ENCODE peak calls at places on chromosomes 2 and 18, in four cellular contexts. Y, Z, Q and E are unnamed samples.

GRCh38 chr2:199662245-199662644 is 188.7 kb downstream of the FTCDNL1 start:
- DNase-seq in Y (no peak), Z (no peak), Q (no peak), E (no peak)

GRCh38 chr2:28423856-28424605 is 31.4 kb downstream of the FOSL2 start:
- DNase-seq in Y (peak), Z (no peak), Q (no peak), E (no peak)

GRCh38 chr18:69770206-69770605 is 177.5 kb downstream of the CD226 start:
- DNase-seq in Y (no peak), Z (no peak), Q (peak), E (no peak)

GRCh38 chr2:180159921-180160320 is 152.8 kb upstream of the CWC22 start:
- DNase-seq in Y (no peak), Z (no peak), Q (no peak), E (no peak)

GRCh38 chr18:76376668-76377358 is 118.2 kb downstream of the ZNF516 start:
- DNase-seq in Y (no peak), Z (no peak), Q (no peak), E (no peak)

GRCh38 chr18:13393338-13393737 is 174.8 kb downstream of the LDLRAD4 start:
- DNase-seq in Y (no peak), Z (no peak), Q (no peak), E (no peak)

GRCh38 chr2:26911911-26912861 is 58.3 kb upstream of the MAPRE3 start:
- DNase-seq in Y (peak), Z (no peak), Q (no peak), E (no peak)

GRCh38 chr2:212360068-212360460 is 178.5 kb downstream of the ERBB4 start:
- DNase-seq in Y (no peak), Z (no peak), Q (peak), E (no peak)

GRCh38 chr2:61220768-61221167 is 58.8 kb downstream of the C2orf74 start:
- DNase-seq in Y (no peak), Z (no peak), Q (no peak), E (no peak)

GRCh38 chr2:159124441-159124911 is 156.0 kb downstream of the TANC1 start:
- DNase-seq in Y (no peak), Z (no peak), Q (peak), E (peak)

GRCh38 chr2:177625744-177626655 is 233.4 kb downstream of the AGPS start:
- DNase-seq in Y (no peak), Z (no peak), Q (no peak), E (no peak)

GRCh38 chr2:173280853-173281252 is 73.8 kb upstream of the CDCA7 start:
- DNase-seq in Y (no peak), Z (no peak), Q (no peak), E (no peak)

GRCh38 chr2:233063976-233064411 is 3.9 kb downstream of the INPP5D start:
- DNase-seq in Y (no peak), Z (no peak), Q (peak), E (no peak)

GRCh38 chr2:37457401-37457901 is 113.0 kb downstream of the QPCT start:
- DNase-seq in Y (no peak), Z (no peak), Q (no peak), E (no peak)

DNA sequence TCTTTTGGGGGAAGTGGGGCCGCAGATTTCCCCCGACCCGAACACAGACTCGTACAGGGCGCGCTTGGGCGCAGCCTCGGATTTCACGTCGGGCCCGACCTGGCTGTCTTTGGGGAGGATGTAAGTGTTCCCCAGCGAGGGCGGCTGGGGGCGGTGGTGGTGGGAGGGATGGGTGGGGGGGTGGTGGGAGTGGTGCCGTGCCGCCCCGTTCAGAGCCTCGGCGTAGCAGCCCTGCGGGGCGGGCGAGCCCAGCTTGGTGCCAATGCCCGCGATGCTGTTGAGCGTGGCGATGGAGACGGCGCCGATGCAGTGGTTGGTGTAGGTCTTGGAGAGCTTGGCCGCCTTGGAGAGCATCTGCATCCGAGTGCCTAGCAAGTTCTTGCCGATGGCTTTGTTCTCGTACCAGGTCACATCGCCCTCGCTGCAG is 1.5 kb downstream of the KCTD1 start:
- DNase-seq in Y (peak), Z (no peak), Q (no peak), E (no peak)
- TF ChIP-seq PBX3 in Y (no peak), Z (no peak), Q (no peak), E (no peak)

GRCh38 chr2:127662937-127663565 is 12.3 kb downstream of the LIMS2 start:
- DNase-seq in Y (peak), Z (no peak), Q (no peak), E (no peak)
- TF ChIP-seq PBX3 in Y (no peak), Z (no peak), Q (no peak), E (no peak)

DNA sequence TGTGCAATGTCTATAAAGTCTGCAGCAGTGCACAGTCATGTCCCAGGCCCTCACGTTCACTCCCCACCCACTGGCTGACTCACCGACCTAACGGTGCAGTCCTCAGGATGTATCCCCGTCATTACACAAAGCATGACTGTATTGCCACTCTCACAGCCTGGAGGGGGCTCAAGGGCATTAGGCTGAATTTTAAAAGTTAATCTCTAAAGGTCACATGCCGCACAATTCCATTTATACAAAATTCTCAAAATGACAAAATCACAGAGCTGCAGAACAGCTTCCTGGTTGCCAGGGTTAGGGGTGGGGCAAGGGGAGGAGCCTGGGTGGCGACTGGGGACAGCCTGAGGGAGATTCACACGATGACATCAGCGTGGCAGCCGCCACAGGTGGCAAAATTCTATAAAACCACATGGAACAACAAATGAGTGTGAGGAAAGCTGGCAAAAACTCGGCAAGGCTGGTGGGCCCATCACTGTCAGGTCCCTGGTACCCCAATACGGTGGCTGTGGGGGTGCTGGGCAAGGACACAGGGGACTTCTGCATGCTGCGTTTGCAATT is 97.6 kb downstream of the NDUFA10 start:
- DNase-seq in Y (no peak), Z (no peak), Q (peak), E (peak)
- TF ChIP-seq PBX3 in Y (no peak), Z (no peak), Q (no peak), E (no peak)

DNA sequence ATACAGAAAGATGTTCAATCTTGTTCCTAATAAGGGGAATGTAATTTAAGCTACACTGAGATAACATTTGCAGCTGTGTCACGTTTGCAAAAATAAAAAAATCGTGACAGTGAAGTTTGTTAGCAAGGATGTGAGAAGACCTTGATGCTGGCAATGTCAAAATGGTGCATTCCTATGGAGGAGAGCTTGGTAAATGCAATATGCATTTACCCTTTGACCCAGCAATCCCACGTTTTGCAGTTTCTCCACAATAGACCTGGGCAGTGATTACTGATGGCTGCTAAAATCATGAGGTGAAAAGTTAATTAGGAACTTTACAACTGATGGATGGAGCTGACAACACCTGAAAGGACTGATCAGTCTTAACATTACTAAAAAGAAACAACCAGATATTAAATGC is 43.1 kb downstream of the ZC3H6 start:
- DNase-seq in Y (no peak), Z (no peak), Q (peak), E (no peak)
- TF ChIP-seq PBX3 in Y (no peak), Z (no peak), Q (no peak), E (no peak)

GRCh38 chr18:56199580-56200320 is 438.6 kb downstream of the TXNL1 start:
- DNase-seq in Y (no peak), Z (no peak), Q (no peak), E (no peak)
- TF ChIP-seq PBX3 in Y (no peak), Z (no peak), Q (no peak), E (no peak)

DNA sequence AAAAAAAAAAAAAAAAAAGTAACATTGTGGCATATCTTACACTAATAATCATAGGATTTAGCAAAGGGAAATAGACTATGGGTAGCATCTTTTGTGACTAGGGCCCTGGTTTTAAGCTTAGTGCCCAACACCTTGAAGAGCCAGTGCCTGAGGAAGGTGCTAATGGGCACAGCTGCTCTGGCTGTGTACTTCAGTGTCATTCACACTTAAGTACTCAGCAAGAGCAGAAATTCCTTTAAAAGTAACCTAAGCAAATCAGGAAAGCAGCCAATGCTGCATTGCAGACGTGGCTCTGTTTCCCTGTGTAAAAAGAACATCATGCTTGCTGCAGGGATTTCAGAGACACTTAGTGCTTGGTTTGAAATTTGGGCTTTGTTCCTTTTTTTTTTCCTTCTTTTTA is 505.4 kb downstream of the SUCLG1 start:
- DNase-seq in Y (no peak), Z (no peak), Q (no peak), E (no peak)
- TF ChIP-seq PBX3 in Y (no peak), Z (no peak), Q (no peak), E (no peak)